ENCODE peak calls at places on chromosomes 1 and 21, in eight cellular contexts. One of them, this sample, is unnamed.

GRCh38 chr1:162230096-162230495 is 146.6 kb downstream of the SPATA46 start:
- DNase-seq in germinal center: no peak
- DNase-seq in AG04449: no peak
- DNase-seq in T-cell: no peak
- DNase-seq in left ventricle myocardium inferior: peak; percentile 19
- DNase-seq in substantia nigra: no peak
- DNase-seq in aorta: no peak
- DNase-seq in neural progenitor cell: peak; percentile 57
- DNase-seq in this sample: peak; percentile 47

GRCh38 chr1:78607334-78607927 is 12.8 kb upstream of the IFI44L start:
- DNase-seq in germinal center: no peak
- DNase-seq in AG04449: no peak
- DNase-seq in T-cell: no peak
- DNase-seq in left ventricle myocardium inferior: no peak
- DNase-seq in substantia nigra: no peak
- DNase-seq in aorta: no peak
- DNase-seq in neural progenitor cell: peak; percentile 12
- DNase-seq in this sample: no peak

GRCh38 chr1:217402301-217402700 is 228.6 kb downstream of the GPATCH2 start:
- DNase-seq in germinal center: no peak
- DNase-seq in AG04449: no peak
- DNase-seq in T-cell: no peak
- DNase-seq in left ventricle myocardium inferior: no peak
- DNase-seq in substantia nigra: no peak
- DNase-seq in aorta: no peak
- DNase-seq in neural progenitor cell: no peak
- DNase-seq in this sample: no peak

GRCh38 chr1:183689770-183690204 is 36.7 kb upstream of the APOBEC4 start:
- DNase-seq in germinal center: no peak
- DNase-seq in AG04449: no peak
- DNase-seq in T-cell: no peak
- DNase-seq in left ventricle myocardium inferior: no peak
- DNase-seq in substantia nigra: no peak
- DNase-seq in aorta: no peak
- DNase-seq in neural progenitor cell: no peak
- DNase-seq in this sample: no peak

GRCh38 chr1:192632641-192633532 is 3.1 kb upstream of the RGS13 start:
- DNase-seq in germinal center: no peak
- DNase-seq in AG04449: no peak
- DNase-seq in T-cell: no peak
- DNase-seq in left ventricle myocardium inferior: no peak
- DNase-seq in substantia nigra: no peak
- DNase-seq in aorta: no peak
- DNase-seq in neural progenitor cell: peak; percentile 65
- DNase-seq in this sample: no peak

GRCh38 chr1:111833334-111833733 is 77.6 kb downstream of the DDX20 start:
- DNase-seq in germinal center: no peak
- DNase-seq in AG04449: no peak
- DNase-seq in T-cell: no peak
- DNase-seq in left ventricle myocardium inferior: no peak
- DNase-seq in substantia nigra: no peak
- DNase-seq in aorta: no peak
- DNase-seq in neural progenitor cell: peak; percentile 61
- DNase-seq in this sample: no peak

GRCh38 chr1:2530501-2531361 is 668 bp upstream of the HES5 start:
- DNase-seq in germinal center: no peak
- DNase-seq in AG04449: no peak
- DNase-seq in T-cell: no peak
- DNase-seq in left ventricle myocardium inferior: no peak
- DNase-seq in substantia nigra: peak; percentile 38
- DNase-seq in aorta: no peak
- DNase-seq in neural progenitor cell: no peak
- DNase-seq in this sample: no peak

GRCh38 chr1:180674603-180675530 is 43.0 kb downstream of the XPR1 start:
- DNase-seq in germinal center: no peak
- DNase-seq in AG04449: no peak
- DNase-seq in T-cell: no peak
- DNase-seq in left ventricle myocardium inferior: no peak
- DNase-seq in substantia nigra: no peak
- DNase-seq in aorta: no peak
- DNase-seq in neural progenitor cell: no peak
- DNase-seq in this sample: no peak

GRCh38 chr1:167456926-167457325 is 61.4 kb downstream of the CD247 start:
- DNase-seq in germinal center: no peak
- DNase-seq in AG04449: no peak
- DNase-seq in T-cell: no peak
- DNase-seq in left ventricle myocardium inferior: no peak
- DNase-seq in substantia nigra: no peak
- DNase-seq in aorta: no peak
- DNase-seq in neural progenitor cell: no peak
- DNase-seq in this sample: no peak

GRCh38 chr21:44065428-44065827 is 41.8 kb upstream of the PWP2 start:
- DNase-seq in germinal center: peak; percentile 39
- DNase-seq in AG04449: no peak
- DNase-seq in T-cell: peak; percentile 88
- DNase-seq in left ventricle myocardium inferior: no peak
- DNase-seq in substantia nigra: no peak
- DNase-seq in aorta: no peak
- DNase-seq in neural progenitor cell: no peak
- DNase-seq in this sample: no peak

GRCh38 chr1:112576240-112576639 is 42.7 kb downstream of the ST7L start:
- DNase-seq in germinal center: no peak
- DNase-seq in AG04449: no peak
- DNase-seq in T-cell: no peak
- DNase-seq in left ventricle myocardium inferior: no peak
- DNase-seq in substantia nigra: no peak
- DNase-seq in aorta: no peak
- DNase-seq in neural progenitor cell: no peak
- DNase-seq in this sample: no peak

GRCh38 chr1:187294421-187295201 is 465.9 kb downstream of the PLA2G4A start:
- DNase-seq in germinal center: no peak
- DNase-seq in AG04449: no peak
- DNase-seq in T-cell: no peak
- DNase-seq in left ventricle myocardium inferior: no peak
- DNase-seq in substantia nigra: no peak
- DNase-seq in aorta: no peak
- DNase-seq in neural progenitor cell: no peak
- DNase-seq in this sample: no peak

GRCh38 chr1:53554592-53555305 is 95.5 kb downstream of the DMRTB1 start:
- DNase-seq in germinal center: no peak
- DNase-seq in AG04449: no peak
- DNase-seq in T-cell: no peak
- DNase-seq in left ventricle myocardium inferior: no peak
- DNase-seq in substantia nigra: no peak
- DNase-seq in aorta: peak; percentile 39
- DNase-seq in neural progenitor cell: no peak
- DNase-seq in this sample: peak; percentile 2

GRCh38 chr1:51623450-51623849 is 6.6 kb downstream of the OSBPL9 start:
- DNase-seq in germinal center: no peak
- DNase-seq in AG04449: no peak
- DNase-seq in T-cell: no peak
- DNase-seq in left ventricle myocardium inferior: no peak
- DNase-seq in substantia nigra: no peak
- DNase-seq in aorta: no peak
- DNase-seq in neural progenitor cell: no peak
- DNase-seq in this sample: no peak

GRCh38 chr1:231374394-231374793 is 36.3 kb downstream of the SPRTN start:
- DNase-seq in germinal center: no peak
- DNase-seq in AG04449: no peak
- DNase-seq in T-cell: no peak
- DNase-seq in left ventricle myocardium inferior: no peak
- DNase-seq in substantia nigra: no peak
- DNase-seq in aorta: no peak
- DNase-seq in neural progenitor cell: no peak
- DNase-seq in this sample: no peak

GRCh38 chr1:234728740-234729139 is 118.8 kb upstream of the IRF2BP2 start:
- DNase-seq in germinal center: no peak
- DNase-seq in AG04449: no peak
- DNase-seq in T-cell: no peak
- DNase-seq in left ventricle myocardium inferior: no peak
- DNase-seq in substantia nigra: no peak
- DNase-seq in aorta: no peak
- DNase-seq in neural progenitor cell: no peak
- DNase-seq in this sample: no peak

GRCh38 chr1:232594018-232594502 is 35.9 kb downstream of the SIPA1L2 start:
- DNase-seq in germinal center: no peak
- DNase-seq in AG04449: no peak
- DNase-seq in T-cell: no peak
- DNase-seq in left ventricle myocardium inferior: no peak
- DNase-seq in substantia nigra: no peak
- DNase-seq in aorta: no peak
- DNase-seq in neural progenitor cell: no peak
- DNase-seq in this sample: no peak

GRCh38 chr1:38140025-38140487 is 93.5 kb upstream of the POU3F1 start:
- DNase-seq in germinal center: no peak
- DNase-seq in AG04449: no peak
- DNase-seq in T-cell: no peak
- DNase-seq in left ventricle myocardium inferior: no peak
- DNase-seq in substantia nigra: no peak
- DNase-seq in aorta: no peak
- DNase-seq in neural progenitor cell: peak; percentile 57
- DNase-seq in this sample: no peak

GRCh38 chr1:48221122-48221521 is 1.4 kb upstream of the SLC5A9 start:
- DNase-seq in germinal center: no peak
- DNase-seq in AG04449: no peak
- DNase-seq in T-cell: no peak
- DNase-seq in left ventricle myocardium inferior: no peak
- DNase-seq in substantia nigra: no peak
- DNase-seq in aorta: no peak
- DNase-seq in neural progenitor cell: no peak
- DNase-seq in this sample: no peak

GRCh38 chr21:37365657-37366487 is 701 bp upstream of the DYRK1A start:
- DNase-seq in germinal center: peak; percentile 89
- DNase-seq in AG04449: no peak
- DNase-seq in T-cell: peak; percentile 29
- DNase-seq in left ventricle myocardium inferior: peak; percentile 76
- DNase-seq in substantia nigra: peak; percentile 43
- DNase-seq in aorta: peak; percentile 92
- DNase-seq in neural progenitor cell: peak; percentile 91
- DNase-seq in this sample: peak; percentile 62

GRCh38 chr1:88175120-88175630 is 508.9 kb upstream of the PKN2 start:
- DNase-seq in germinal center: no peak
- DNase-seq in AG04449: no peak
- DNase-seq in T-cell: no peak
- DNase-seq in left ventricle myocardium inferior: no peak
- DNase-seq in substantia nigra: no peak
- DNase-seq in aorta: no peak
- DNase-seq in neural progenitor cell: no peak
- DNase-seq in this sample: no peak

GRCh38 chr21:35617491-35617890 is 442.8 kb downstream of the SETD4 start:
- DNase-seq in germinal center: no peak
- DNase-seq in AG04449: no peak
- DNase-seq in T-cell: no peak
- DNase-seq in left ventricle myocardium inferior: no peak
- DNase-seq in substantia nigra: no peak
- DNase-seq in aorta: no peak
- DNase-seq in neural progenitor cell: no peak
- DNase-seq in this sample: no peak

GRCh38 chr1:91717839-91718238 is 168.1 kb downstream of the TGFBR3 start:
- DNase-seq in germinal center: no peak
- DNase-seq in AG04449: no peak
- DNase-seq in T-cell: no peak
- DNase-seq in left ventricle myocardium inferior: no peak
- DNase-seq in substantia nigra: no peak
- DNase-seq in aorta: no peak
- DNase-seq in neural progenitor cell: no peak
- DNase-seq in this sample: no peak

GRCh38 chr1:8910914-8911313 is 32.4 kb upstream of the ENO1 start:
- DNase-seq in germinal center: no peak
- DNase-seq in AG04449: no peak
- DNase-seq in T-cell: no peak
- DNase-seq in left ventricle myocardium inferior: no peak
- DNase-seq in substantia nigra: no peak
- DNase-seq in aorta: no peak
- DNase-seq in neural progenitor cell: no peak
- DNase-seq in this sample: no peak

GRCh38 chr1:19357299-19357698 is 45.2 kb downstream of the SLC66A1 start:
- DNase-seq in germinal center: no peak
- DNase-seq in AG04449: no peak
- DNase-seq in T-cell: no peak
- DNase-seq in left ventricle myocardium inferior: no peak
- DNase-seq in substantia nigra: no peak
- DNase-seq in aorta: no peak
- DNase-seq in neural progenitor cell: no peak
- DNase-seq in this sample: peak; percentile 30

This sample was measured in WERI-Rb-1.